ENCODE peak calls at places on chromosomes 6 and 20, in seven cellular contexts. C is globus pallidus; I is NCI-H2029; A is cardiac septum; P is A172; F is effector memory CD4-positive, alpha-beta T cell; G is heart left ventricle. E is an unnamed sample.

GRCh38 chr6:14423330-14423729 is 305.8 kb downstream of the CD83 start:
- DNase-seq in G (peak), P (no peak), A (no peak), C (no peak), F (no peak), I (no peak), E (no peak)

GRCh38 chr6:15907914-15908518 is 220.9 kb upstream of the MYLIP start:
- DNase-seq in G (no peak), A (no peak), P (no peak), I (peak), C (no peak), F (no peak), E (peak)

GRCh38 chr6:46334442-46334841 is 156.8 kb downstream of the RCAN2 start:
- DNase-seq in I (no peak), A (no peak), C (no peak), F (no peak), G (no peak), P (no peak), E (no peak)

GRCh38 chr20:50957798-50958732 is at the start of gene DPM1:
- DNase-seq in P (peak), G (peak), I (peak), A (peak), C (peak), F (peak), E (peak)

GRCh38 chr6:9233686-9234085 is 798.3 kb upstream of the SLC35B3 start:
- DNase-seq in A (no peak), F (no peak), C (no peak), G (no peak), I (no peak), P (no peak), E (no peak)

GRCh38 chr6:106069478-106069877 is 16.7 kb upstream of the PRDM1 start:
- DNase-seq in F (no peak), A (no peak), P (peak), G (no peak), C (no peak), I (peak), E (peak)

GRCh38 chr20:10573273-10573950 is 100.4 kb downstream of the JAG1 start:
- DNase-seq in P (peak), A (no peak), F (no peak), G (no peak), I (no peak), C (no peak), E (peak)

GRCh38 chr20:5073154-5074049 is 46.4 kb downstream of the PCNA start:
- DNase-seq in I (peak), G (peak), A (peak), P (peak), F (no peak), C (peak), E (peak)

GRCh38 chr6:135866445-135867143 is 15.1 kb downstream of the PDE7B start:
- DNase-seq in G (no peak), I (no peak), C (no peak), A (no peak), P (no peak), F (no peak), E (no peak)

GRCh38 chr6:146290589-146290901 is 253.1 kb upstream of the RAB32 start:
- DNase-seq in F (no peak), A (no peak), P (no peak), I (no peak), G (no peak), C (no peak), E (no peak)

GRCh38 chr6:19759117-19759880 is 77.9 kb upstream of the ID4 start:
- DNase-seq in P (peak), I (no peak), C (no peak), F (no peak), G (no peak), A (no peak), E (peak)

GRCh38 chr6:50543666-50544065 is 169.7 kb upstream of the TFAP2D start:
- DNase-seq in P (no peak), C (no peak), G (no peak), I (no peak), F (no peak), A (no peak), E (no peak)

GRCh38 chr20:18793625-18794427 is 19.8 kb upstream of the SCP2D1 start:
- DNase-seq in C (peak), G (peak), P (peak), I (peak), F (peak), A (peak), E (peak)

GRCh38 chr6:153096792-153097191 is 34.3 kb downstream of the RGS17 start:
- DNase-seq in C (no peak), G (no peak), P (no peak), A (no peak), F (no peak), I (no peak), E (no peak)

GRCh38 chr6:146543940-146544661 is 468 bp downstream of the RAB32 start:
- DNase-seq in A (peak), F (no peak), P (peak), C (peak), I (no peak), G (no peak), E (peak)

GRCh38 chr6:170459451-170459850 is 93.7 kb downstream of the PSMB1 start:
- DNase-seq in G (no peak), A (no peak), P (peak), C (no peak), F (no peak), I (no peak), E (peak)

GRCh38 chr20:62805711-62806382 is 1.2 kb downstream of the OGFR start:
- DNase-seq in G (peak), P (no peak), I (no peak), F (no peak), A (peak), C (no peak), E (no peak)

GRCh38 chr6:2659882-2660281 is 90.8 kb downstream of the MYLK4 start:
- DNase-seq in G (no peak), I (no peak), C (no peak), P (peak), A (no peak), F (no peak), E (peak)

GRCh38 chr6:3353504-3353903 is 94.8 kb downstream of the PSMG4 start:
- DNase-seq in A (no peak), P (no peak), F (no peak), C (no peak), G (no peak), I (no peak), E (no peak)

GRCh38 chr20:52003415-52003814 is 188.2 kb downstream of the ZFP64 start:
- DNase-seq in P (no peak), I (no peak), F (no peak), G (no peak), C (no peak), A (no peak), E (no peak)

GRCh38 chr6:8180327-8181161 is 78.2 kb upstream of the EEF1E1 start:
- DNase-seq in P (peak), I (no peak), C (no peak), F (no peak), A (no peak), G (no peak), E (peak)

GRCh38 chr20:37513764-37514359 is 7.2 kb upstream of the NNAT start:
- DNase-seq in I (no peak), C (no peak), F (no peak), A (no peak), P (no peak), G (no peak), E (no peak)